ENCODE peak calls at places on chromosomes 5 and 9, in ten cellular contexts. One of them, this sample, is unnamed.

GRCh38 chr9:131748411-131748955 is 8.6 kb upstream of the RAPGEF1 start:
- DNase-seq in tibial nerve: no peak
- DNase-seq in heart left ventricle: no peak
- DNase-seq in stomach: no peak
- DNase-seq in ovary: no peak
- DNase-seq in uterus: no peak
- DNase-seq in vagina: no peak
- DNase-seq in thyroid gland: no peak
- DNase-seq in transverse colon: no peak
- DNase-seq in HCT116: no peak
- DNase-seq in this sample: no peak

GRCh38 chr9:13278023-13278367 is 1.5 kb downstream of the MPDZ start:
- DNase-seq in stomach: no peak
- DNase-seq in uterus: no peak
- DNase-seq in tibial nerve: no peak
- DNase-seq in HCT116: no peak
- DNase-seq in transverse colon: no peak
- DNase-seq in heart left ventricle: no peak
- DNase-seq in vagina: no peak
- DNase-seq in thyroid gland: no peak
- DNase-seq in ovary: no peak
- DNase-seq in this sample: no peak

GRCh38 chr5:68424799-68425537 is 209.4 kb downstream of the PIK3R1 start:
- DNase-seq in ovary: no peak
- DNase-seq in stomach: no peak
- DNase-seq in uterus: no peak
- DNase-seq in heart left ventricle: no peak
- DNase-seq in HCT116: peak; percentile 13
- DNase-seq in thyroid gland: no peak
- DNase-seq in vagina: no peak
- DNase-seq in tibial nerve: no peak
- DNase-seq in transverse colon: no peak
- DNase-seq in this sample: no peak

GRCh38 chr5:77087484-77088291 is 603 bp upstream of the ZBED3 start:
- DNase-seq in transverse colon: peak; percentile 21
- DNase-seq in thyroid gland: peak; percentile 48
- DNase-seq in tibial nerve: peak; percentile 16
- DNase-seq in heart left ventricle: peak; percentile 28
- DNase-seq in vagina: peak; percentile 92
- DNase-seq in ovary: peak; percentile 48
- DNase-seq in uterus: no peak
- DNase-seq in HCT116: no peak
- DNase-seq in stomach: peak; percentile 66
- DNase-seq in this sample: peak; percentile 34

GRCh38 chr5:43279548-43280274 is 33.5 kb downstream of the HMGCS1 start:
- DNase-seq in tibial nerve: no peak
- DNase-seq in thyroid gland: no peak
- DNase-seq in vagina: no peak
- DNase-seq in heart left ventricle: no peak
- DNase-seq in transverse colon: no peak
- DNase-seq in stomach: no peak
- DNase-seq in uterus: no peak
- DNase-seq in ovary: no peak
- DNase-seq in HCT116: no peak
- DNase-seq in this sample: no peak

GRCh38 chr9:4464911-4465513 is 25.3 kb upstream of the SLC1A1 start:
- DNase-seq in vagina: no peak
- DNase-seq in HCT116: no peak
- DNase-seq in transverse colon: no peak
- DNase-seq in heart left ventricle: no peak
- DNase-seq in tibial nerve: no peak
- DNase-seq in stomach: no peak
- DNase-seq in ovary: no peak
- DNase-seq in uterus: no peak
- DNase-seq in thyroid gland: no peak
- DNase-seq in this sample: no peak

GRCh38 chr5:180159756-180160155 is 49.3 kb downstream of the RASGEF1C start:
- DNase-seq in heart left ventricle: no peak
- DNase-seq in stomach: peak; percentile 5
- DNase-seq in HCT116: no peak
- DNase-seq in vagina: no peak
- DNase-seq in tibial nerve: no peak
- DNase-seq in transverse colon: no peak
- DNase-seq in uterus: no peak
- DNase-seq in ovary: no peak
- DNase-seq in thyroid gland: peak; percentile 58
- DNase-seq in this sample: no peak

GRCh38 chr9:19284729-19285128 is 54.2 kb downstream of the DENND4C start:
- DNase-seq in uterus: no peak
- DNase-seq in vagina: no peak
- DNase-seq in heart left ventricle: no peak
- DNase-seq in thyroid gland: no peak
- DNase-seq in tibial nerve: no peak
- DNase-seq in stomach: no peak
- DNase-seq in HCT116: no peak
- DNase-seq in ovary: no peak
- DNase-seq in transverse colon: no peak
- DNase-seq in this sample: no peak

GRCh38 chr5:77168884-77169254 is 41.6 kb upstream of the PDE8B start:
- DNase-seq in stomach: peak; percentile 55
- DNase-seq in uterus: no peak
- DNase-seq in heart left ventricle: no peak
- DNase-seq in transverse colon: peak; percentile 52
- DNase-seq in ovary: no peak
- DNase-seq in vagina: peak; percentile 71
- DNase-seq in HCT116: no peak
- DNase-seq in thyroid gland: peak; percentile 82
- DNase-seq in tibial nerve: no peak
- DNase-seq in this sample: no peak

GRCh38 chr9:22037954-22038690 is 29.0 kb upstream of the CDKN2B start:
- DNase-seq in ovary: no peak
- DNase-seq in transverse colon: no peak
- DNase-seq in thyroid gland: no peak
- DNase-seq in stomach: no peak
- DNase-seq in vagina: no peak
- DNase-seq in heart left ventricle: no peak
- DNase-seq in HCT116: peak; percentile 33
- DNase-seq in tibial nerve: no peak
- DNase-seq in uterus: no peak
- DNase-seq in this sample: no peak

GRCh38 chr5:160366230-160366629 is 4.2 kb downstream of the C1QTNF2 start:
- DNase-seq in tibial nerve: no peak
- DNase-seq in HCT116: no peak
- DNase-seq in uterus: no peak
- DNase-seq in ovary: no peak
- DNase-seq in thyroid gland: no peak
- DNase-seq in heart left ventricle: no peak
- DNase-seq in vagina: no peak
- DNase-seq in stomach: no peak
- DNase-seq in transverse colon: no peak
- DNase-seq in this sample: no peak

GRCh38 chr9:37468620-37469019 is 3.4 kb upstream of the ZBTB5 start:
- DNase-seq in vagina: no peak
- DNase-seq in heart left ventricle: no peak
- DNase-seq in transverse colon: no peak
- DNase-seq in HCT116: peak; percentile 68
- DNase-seq in stomach: no peak
- DNase-seq in thyroid gland: no peak
- DNase-seq in uterus: no peak
- DNase-seq in ovary: no peak
- DNase-seq in tibial nerve: no peak
- DNase-seq in this sample: no peak

GRCh38 chr9:135960328-135961276 is 571 bp downstream of the UBAC1 start:
- DNase-seq in uterus: peak; percentile 31
- DNase-seq in ovary: no peak
- DNase-seq in HCT116: no peak
- DNase-seq in vagina: no peak
- DNase-seq in tibial nerve: peak; percentile 23
- DNase-seq in stomach: peak; percentile 35
- DNase-seq in heart left ventricle: peak; percentile 36
- DNase-seq in transverse colon: peak; percentile 21
- DNase-seq in thyroid gland: peak; percentile 27
- DNase-seq in this sample: no peak

GRCh38 chr9:135962696-135963307 is 1.6 kb upstream of the UBAC1 start:
- DNase-seq in stomach: no peak
- DNase-seq in ovary: no peak
- DNase-seq in tibial nerve: no peak
- DNase-seq in transverse colon: no peak
- DNase-seq in heart left ventricle: no peak
- DNase-seq in HCT116: no peak
- DNase-seq in uterus: no peak
- DNase-seq in thyroid gland: no peak
- DNase-seq in vagina: no peak
- DNase-seq in this sample: no peak

GRCh38 chr9:135961811-135962695 is 880 bp upstream of the UBAC1 start:
- DNase-seq in thyroid gland: no peak
- DNase-seq in uterus: no peak
- DNase-seq in stomach: no peak
- DNase-seq in ovary: no peak
- DNase-seq in HCT116: no peak
- DNase-seq in tibial nerve: no peak
- DNase-seq in heart left ventricle: no peak
- DNase-seq in vagina: no peak
- DNase-seq in transverse colon: no peak
- DNase-seq in this sample: no peak

GRCh38 chr9:135959814-135960213 is 1.4 kb downstream of the UBAC1 start:
- DNase-seq in heart left ventricle: no peak
- DNase-seq in HCT116: no peak
- DNase-seq in thyroid gland: no peak
- DNase-seq in stomach: no peak
- DNase-seq in uterus: no peak
- DNase-seq in ovary: no peak
- DNase-seq in vagina: no peak
- DNase-seq in tibial nerve: no peak
- DNase-seq in transverse colon: no peak
- DNase-seq in this sample: no peak

GRCh38 chr9:135961277-135961705 is at the start of gene UBAC1:
- DNase-seq in tibial nerve: peak; percentile 87
- DNase-seq in thyroid gland: peak; percentile 95
- DNase-seq in heart left ventricle: peak; percentile 96
- DNase-seq in transverse colon: peak; percentile 97
- DNase-seq in uterus: peak; percentile 96
- DNase-seq in HCT116: peak; percentile 90
- DNase-seq in ovary: peak; percentile 97
- DNase-seq in vagina: peak; percentile 96
- DNase-seq in stomach: peak; percentile 97
- DNase-seq in this sample: peak; percentile 98
- TF ChIP-seq POLR2A in tibial nerve: no peak
- TF ChIP-seq POLR2A in thyroid gland: no peak
- TF ChIP-seq POLR2A in heart left ventricle: no peak
- TF ChIP-seq POLR2A in transverse colon: no peak
- TF ChIP-seq POLR2A in uterus: peak; percentile 53
- TF ChIP-seq POLR2A in HCT116: no peak
- TF ChIP-seq POLR2A in ovary: no peak
- TF ChIP-seq POLR2A in vagina: peak; percentile 21
- TF ChIP-seq POLR2A in stomach: no peak
- TF ChIP-seq POLR2A in this sample: no peak

GRCh38 chr9:113592806-113593575 is 129.5 kb downstream of the RGS3 start:
- DNase-seq in ovary: peak; percentile 9
- DNase-seq in thyroid gland: no peak
- DNase-seq in vagina: no peak
- DNase-seq in HCT116: no peak
- DNase-seq in transverse colon: no peak
- DNase-seq in heart left ventricle: no peak
- DNase-seq in tibial nerve: no peak
- DNase-seq in stomach: no peak
- DNase-seq in uterus: no peak
- DNase-seq in this sample: no peak
- H3K4me3 ChIP-seq in ovary: no peak overlapping the region
- H3K4me3 ChIP-seq in thyroid gland: no peak overlapping the region
- H3K4me3 ChIP-seq in vagina: no peak overlapping the region
- H3K4me3 ChIP-seq in HCT116: no peak overlapping the region
- H3K4me3 ChIP-seq in transverse colon: no peak overlapping the region
- H3K4me3 ChIP-seq in heart left ventricle: no peak overlapping the region
- H3K4me3 ChIP-seq in tibial nerve: no peak overlapping the region
- H3K4me3 ChIP-seq in stomach: no peak overlapping the region
- H3K4me3 ChIP-seq in uterus: peak overlapping the region; percentile 46
- H3K4me3 ChIP-seq in this sample: peak overlapping the region; percentile 79

DNA sequence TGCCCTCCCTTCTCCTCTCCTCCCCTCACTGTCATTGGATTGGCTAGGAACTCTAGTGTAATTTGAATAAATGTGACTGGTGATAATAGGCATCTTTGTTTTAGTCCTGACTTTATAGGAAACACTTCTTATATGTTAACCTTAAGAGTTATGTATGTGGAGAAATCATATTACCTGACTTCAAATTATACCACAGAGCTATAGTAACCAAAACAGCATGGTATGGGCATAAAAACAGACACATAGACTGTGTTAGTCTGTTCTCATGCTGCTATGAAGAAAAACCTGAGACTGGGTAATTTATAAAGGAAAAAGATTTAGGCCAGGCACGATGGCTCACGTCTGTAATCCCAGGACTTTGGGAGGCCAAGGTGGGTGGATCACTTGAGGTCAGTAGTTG is 9.4 kb downstream of the MRRF start:
- DNase-seq in thyroid gland: no peak
- DNase-seq in HCT116: no peak
- DNase-seq in stomach: no peak
- DNase-seq in tibial nerve: no peak
- DNase-seq in heart left ventricle: no peak
- DNase-seq in ovary: no peak
- DNase-seq in vagina: no peak
- DNase-seq in uterus: no peak
- DNase-seq in transverse colon: no peak
- DNase-seq in this sample: no peak
- H3K36me3 ChIP-seq in thyroid gland: peaks cover 2% of the 10 kb centered on the region
- H3K36me3 ChIP-seq in HCT116: peaks cover 13% of the 10 kb centered on the region
- H3K36me3 ChIP-seq in stomach: peaks cover 50% of the 10 kb centered on the region
- H3K36me3 ChIP-seq in tibial nerve: no peaks in the 10 kb centered on the region
- H3K36me3 ChIP-seq in heart left ventricle: peaks cover 39% of the 10 kb centered on the region
- H3K36me3 ChIP-seq in ovary: no peaks in the 10 kb centered on the region
- H3K36me3 ChIP-seq in vagina: peaks cover 9% of the 10 kb centered on the region
- H3K36me3 ChIP-seq in uterus: no peaks in the 10 kb centered on the region
- H3K36me3 ChIP-seq in transverse colon: no peaks in the 10 kb centered on the region
- H3K36me3 ChIP-seq in this sample: no peaks in the 10 kb centered on the region

DNA sequence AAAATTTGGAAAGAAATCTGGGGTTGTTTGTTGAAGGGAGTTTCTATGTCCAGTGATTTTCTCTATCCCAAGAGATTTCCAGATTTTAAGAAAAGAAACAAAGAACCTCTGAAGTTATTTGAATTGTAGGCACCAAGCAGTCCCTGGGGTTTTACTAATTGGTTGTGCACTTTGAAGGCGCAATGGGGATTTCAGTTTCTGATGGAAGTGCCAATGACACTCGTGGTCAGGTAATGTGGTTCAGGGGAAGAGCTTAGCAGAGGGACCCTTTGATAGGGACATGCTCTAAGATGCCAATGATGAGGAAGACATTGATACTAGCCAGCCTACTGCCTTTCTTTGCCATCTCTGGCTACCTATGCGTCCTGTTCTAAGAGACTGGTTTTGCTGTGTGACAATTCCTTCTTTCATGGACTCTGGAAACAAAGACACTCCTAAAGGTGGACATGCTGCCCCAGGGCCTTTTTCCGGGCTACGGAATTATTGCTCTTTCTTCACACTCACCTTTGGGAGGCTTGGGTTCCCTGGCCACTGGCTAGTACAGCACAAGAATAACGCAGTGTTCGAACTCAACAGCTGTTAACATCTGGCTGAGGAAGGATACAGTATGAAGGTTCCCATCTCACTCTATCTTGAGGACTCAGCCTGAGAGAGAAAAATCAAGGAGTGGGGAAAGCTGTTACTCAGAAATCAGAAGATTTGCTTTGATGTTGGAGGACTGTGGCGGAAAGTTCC is 6.9 kb upstream of the TRAF1 start:
- DNase-seq in ovary: no peak
- DNase-seq in thyroid gland: no peak
- DNase-seq in tibial nerve: no peak
- DNase-seq in heart left ventricle: no peak
- DNase-seq in HCT116: no peak
- DNase-seq in vagina: no peak
- DNase-seq in transverse colon: no peak
- DNase-seq in stomach: no peak
- DNase-seq in uterus: no peak
- DNase-seq in this sample: no peak
- TF ChIP-seq POLR2A in ovary: no peak
- TF ChIP-seq POLR2A in thyroid gland: no peak
- TF ChIP-seq POLR2A in tibial nerve: no peak
- TF ChIP-seq POLR2A in heart left ventricle: no peak
- TF ChIP-seq POLR2A in HCT116: no peak
- TF ChIP-seq POLR2A in vagina: no peak
- TF ChIP-seq POLR2A in transverse colon: no peak
- TF ChIP-seq POLR2A in stomach: no peak
- TF ChIP-seq POLR2A in uterus: no peak
- TF ChIP-seq POLR2A in this sample: no peak

This sample was measured in adrenal gland.